ENCODE peak calls at places on chromosomes 12 and 14, in five cellular contexts. N is HS-5, V is foreskin keratinocyte, K is mesothelial cell of epicardium, F is 8988T. M is an unnamed sample.

GRCh38 chr14:61498303-61498702 is 176.9 kb downstream of the PRKCH start:
- DNase-seq in N (no peak), V (no peak), K (no peak), F (no peak), M (no peak)

GRCh38 chr12:63877693-63878092 is 33.2 kb downstream of the SRGAP1 start:
- DNase-seq in N (no peak), V (no peak), K (no peak), F (no peak), M (no peak)

GRCh38 chr14:92726135-92726932 is 22.1 kb downstream of the LGMN start:
- DNase-seq in N (peak), V (peak), K (no peak), F (no peak), M (peak)

GRCh38 chr14:102316048-102316745 is 3.3 kb upstream of the ZNF839 start:
- DNase-seq in N (no peak), V (no peak), K (peak), F (no peak), M (no peak)

GRCh38 chr12:100199023-100199346 is 1.6 kb upstream of the ACTR6 start:
- DNase-seq in N (no peak), V (no peak), K (no peak), F (no peak), M (no peak)

GRCh38 chr12:8032242-8033152 is at the start of gene FOXJ2:
- DNase-seq in N (no peak), V (peak), K (peak), F (peak), M (no peak)

GRCh38 chr12:114823701-114824100 is 139.7 kb upstream of the TBX3 start:
- DNase-seq in N (no peak), V (no peak), K (no peak), F (no peak), M (no peak)

GRCh38 chr12:2997989-2998670 is 38.9 kb downstream of the TEAD4 start:
- DNase-seq in N (no peak), V (no peak), K (no peak), F (no peak), M (no peak)

GRCh38 chr12:242496-242895 is 20.1 kb downstream of the SLC6A13 start:
- DNase-seq in N (no peak), V (no peak), K (peak), F (no peak), M (no peak)

GRCh38 chr14:37901978-37902377 is 305.7 kb upstream of the SSTR1 start:
- DNase-seq in N (peak), V (no peak), K (no peak), F (no peak), M (no peak)

GRCh38 chr12:110718222-110718908 is 24.3 kb downstream of the PPP1CC start:
- DNase-seq in N (no peak), V (no peak), K (no peak), F (no peak), M (no peak)

GRCh38 chr12:66107451-66107915 is 23.1 kb downstream of the LLPH start:
- DNase-seq in N (peak), V (peak), K (peak), F (peak), M (peak)

GRCh38 chr12:6383572-6384498 is at the start of gene LTBR:
- DNase-seq in N (peak), V (peak), K (peak), F (peak), M (peak)

GRCh38 chr14:93980464-93981201 is 4.3 kb upstream of the ASB2 start:
- DNase-seq in N (no peak), V (no peak), K (no peak), F (no peak), M (no peak)

GRCh38 chr14:95515080-95515489 is 1.4 kb downstream of the SYNE3 start:
- DNase-seq in N (no peak), V (no peak), K (peak), F (no peak), M (no peak)

GRCh38 chr12:98373019-98373554 is 142.3 kb upstream of the TMPO start:
- DNase-seq in N (no peak), V (peak), K (no peak), F (no peak), M (no peak)

GRCh38 chr14:80223696-80224465 is 12.6 kb upstream of the DIO2 start:
- DNase-seq in N (no peak), V (no peak), K (no peak), F (no peak), M (no peak)

GRCh38 chr14:64400829-64401459 is 12.8 kb downstream of the MTHFD1 start:
- DNase-seq in N (no peak), V (no peak), K (no peak), F (no peak), M (no peak)

GRCh38 chr14:75310295-75311059 is 31.8 kb downstream of the FOS start:
- DNase-seq in N (no peak), V (peak), K (peak), F (no peak), M (no peak)

GRCh38 chr12:90058721-90059120 is 350.1 kb upstream of the ATP2B1 start:
- DNase-seq in N (peak), V (peak), K (no peak), F (no peak), M (no peak)

M was measured in epithelial cell of prostate.